ENCODE peak calls at places on chromosomes 2 and 18, in seven cellular contexts. I is SK-N-SH, U is AG10803, H is lower leg skin, D is thoracic aorta, A is cardiac fibroblast, F is GM23338. G is an unnamed sample.

GRCh38 chr2:237199577-237199976 is 113.9 kb downstream of the COPS8 start:
- DNase-seq in H (peak; percentile 9), U (no peak), D (no peak), A (no peak), F (no peak), I (no peak), G (no peak)

GRCh38 chr18:46042571-46043123 is 29.4 kb downstream of the PSTPIP2 start:
- DNase-seq in I (no peak), H (no peak), A (peak; percentile 88), F (peak; percentile 19), D (no peak), U (peak; percentile 79), G (no peak)

GRCh38 chr18:39162013-39162412 is 1596.4 kb upstream of the CELF4 start:
- DNase-seq in D (no peak), A (no peak), I (no peak), H (no peak), F (peak; percentile 37), U (no peak), G (peak; percentile 24)

GRCh38 chr2:144430722-144431163 is 89.2 kb downstream of the ZEB2 start:
- DNase-seq in A (peak; percentile 74), D (no peak), U (peak; percentile 83), H (no peak), F (no peak), I (peak; percentile 8), G (no peak)

GRCh38 chr18:60130289-60130688 is 230.5 kb downstream of the PMAIP1 start:
- DNase-seq in U (no peak), D (no peak), H (no peak), F (no peak), A (no peak), I (no peak), G (no peak)

GRCh38 chr2:64866797-64867196 is 122.4 kb upstream of the SLC1A4 start:
- DNase-seq in D (no peak), F (no peak), H (no peak), U (peak; percentile 96), A (peak; percentile 92), I (no peak), G (no peak)

GRCh38 chr2:9071032-9071431 is 67.5 kb upstream of the MBOAT2 start:
- DNase-seq in U (peak; percentile 23), H (no peak), D (no peak), A (peak; percentile 93), I (no peak), F (no peak), G (no peak)

GRCh38 chr2:187689372-187689771 is 135.1 kb upstream of the TFPI start:
- DNase-seq in F (no peak), H (no peak), I (no peak), A (peak; percentile 48), D (no peak), U (no peak), G (no peak)

GRCh38 chr18:59985289-59985688 is 85.5 kb downstream of the PMAIP1 start:
- DNase-seq in I (no peak), U (no peak), A (no peak), D (no peak), H (no peak), F (no peak), G (no peak)

GRCh38 chr2:197453914-197454398 is 604 bp downstream of the COQ10B start:
- DNase-seq in H (peak; percentile 77), D (no peak), U (peak; percentile 94), F (no peak), I (no peak), A (no peak), G (peak; percentile 53)

GRCh38 chr2:10355471-10356458 is 53.1 kb downstream of the HPCAL1 start:
- DNase-seq in A (no peak), H (no peak), U (no peak), I (no peak), D (no peak), F (no peak), G (no peak)

GRCh38 chr2:132421198-132421780 is 4.7 kb downstream of the GPR39 start:
- DNase-seq in D (no peak), U (no peak), A (peak; percentile 40), F (no peak), I (no peak), H (no peak), G (no peak)
- TF ChIP-seq CTCF in D (no peak), U (peak; percentile 29), A (peak; percentile 12), F (no peak), I (peak; percentile 37), H (no peak), G (no peak)

GRCh38 chr2:137943948-137944347 is 20.3 kb upstream of the HNMT start:
- DNase-seq in F (peak; percentile 9), H (no peak), U (no peak), A (no peak), D (no peak), I (no peak), G (no peak)
- TF ChIP-seq CTCF in F (peak; percentile 48), H (no peak), U (no peak), A (no peak), D (no peak), I (peak; percentile 12), G (no peak)

DNA sequence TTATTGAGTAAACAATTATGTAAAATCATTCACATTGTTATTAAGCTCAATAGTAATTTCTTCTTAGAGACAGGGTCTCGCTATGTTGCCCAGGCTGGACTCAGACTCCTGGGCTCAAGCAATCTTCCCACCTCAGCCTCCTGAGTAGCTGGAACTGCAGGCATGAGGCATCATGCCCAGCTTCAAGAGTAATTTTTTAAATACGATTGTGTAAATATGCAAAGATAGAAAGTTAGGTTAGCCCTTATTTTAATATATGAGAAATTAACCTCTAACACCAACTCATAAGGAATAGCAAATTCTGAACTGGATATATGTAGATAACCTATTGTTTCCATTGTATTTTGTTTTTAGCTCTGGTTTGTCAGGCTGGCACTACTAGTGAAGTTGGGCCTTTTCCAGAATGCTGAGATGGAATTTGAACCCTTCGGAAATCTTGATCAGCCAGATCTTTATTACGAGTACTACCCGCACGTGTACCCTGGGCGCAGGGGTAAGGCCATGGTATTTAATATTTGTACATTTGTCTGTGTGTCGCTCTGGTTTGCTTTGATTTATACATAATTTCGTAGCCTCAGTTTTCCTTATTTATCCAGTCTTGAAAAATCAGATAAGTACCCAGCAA is 44.8 kb downstream of the TRAPPC12 start:
- DNase-seq in D (no peak), A (no peak), H (no peak), F (no peak), I (no peak), U (no peak), G (no peak)
- TF ChIP-seq CTCF in D (no peak), A (no peak), H (no peak), F (no peak), I (no peak), U (no peak), G (no peak)

DNA sequence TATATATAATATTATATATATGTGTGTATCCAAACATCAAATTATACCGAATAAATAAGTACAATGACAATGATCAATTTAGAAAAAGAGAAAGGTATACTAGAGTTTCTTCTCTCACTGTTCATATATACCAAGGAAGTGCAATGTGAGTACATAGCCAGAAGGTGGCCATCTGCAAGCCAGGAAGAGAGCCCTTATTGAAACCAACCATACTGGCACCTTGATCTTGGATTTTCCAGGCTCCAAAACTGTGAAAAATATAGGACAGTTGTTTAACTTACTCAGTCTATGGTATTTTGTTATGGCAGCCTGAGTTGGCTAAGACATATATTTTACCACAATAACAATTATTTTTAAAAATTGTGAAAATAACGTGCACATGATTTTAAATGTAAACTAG is 1490.2 kb upstream of the SLC39A10 start:
- DNase-seq in F (peak; percentile 62), H (no peak), U (peak; percentile 1), A (peak; percentile 53), I (peak; percentile 6), D (no peak), G (no peak)
- TF ChIP-seq CTCF in F (peak; percentile 74), H (no peak), U (peak; percentile 37), A (peak; percentile 75), I (peak; percentile 64), D (peak; percentile 14), G (peak; percentile 35)

GRCh38 chr2:41870948-41871522 is 176.8 kb upstream of the PKDCC start:
- DNase-seq in F (peak; percentile 82), A (no peak), I (peak; percentile 52), H (no peak), D (no peak), U (peak; percentile 42), G (peak; percentile 66)
- TF ChIP-seq CTCF in F (peak; percentile 53), A (peak; percentile 33), I (peak; percentile 20), H (no peak), D (peak; percentile 49), U (peak; percentile 57), G (no peak)

GRCh38 chr18:50170004-50170403 is 24.9 kb downstream of the MYO5B start:
- DNase-seq in A (no peak), F (peak; percentile 41), D (no peak), I (no peak), H (no peak), U (no peak), G (no peak)
- TF ChIP-seq CTCF in A (no peak), F (peak; percentile 40), D (no peak), I (peak; percentile 12), H (no peak), U (no peak), G (no peak)

GRCh38 chr2:45777996-45778719 is 126.7 kb downstream of the PRKCE start:
- DNase-seq in F (no peak), I (no peak), D (no peak), H (no peak), U (no peak), A (no peak), G (no peak)
- TF ChIP-seq CTCF in F (no peak), I (no peak), D (no peak), H (no peak), U (no peak), A (no peak), G (no peak)